ENCODE peak calls at places on chromosomes 2 and 18, in five cellular contexts. One of them, this sample, is unnamed.

GRCh38 chr2:58856100-58856499 is 615.0 kb upstream of the FANCL start:
- DNase-seq in mammary epithelial cell: no peak
- DNase-seq in HFF-Myc: no peak
- DNase-seq in heart left ventricle: no peak
- DNase-seq in endothelial cell: no peak
- DNase-seq in this sample: no peak

GRCh38 chr2:26970928-26971627 is 641 bp downstream of the MAPRE3 start:
- DNase-seq in mammary epithelial cell: peak
- DNase-seq in HFF-Myc: no peak
- DNase-seq in endothelial cell: no peak
- DNase-seq in heart left ventricle: no peak
- DNase-seq in this sample: peak

GRCh38 chr2:190765386-190766173 is 115.0 kb upstream of the GLS start:
- DNase-seq in HFF-Myc: peak
- DNase-seq in mammary epithelial cell: peak
- DNase-seq in endothelial cell: no peak
- DNase-seq in heart left ventricle: no peak
- DNase-seq in this sample: peak

GRCh38 chr2:112876971-112877361 is 34.0 kb upstream of the IL37 start:
- DNase-seq in HFF-Myc: no peak
- DNase-seq in heart left ventricle: no peak
- DNase-seq in endothelial cell: no peak
- DNase-seq in mammary epithelial cell: no peak
- DNase-seq in this sample: peak

GRCh38 chr2:211435331-211435730 is 878.9 kb downstream of the CPS1 start:
- DNase-seq in mammary epithelial cell: no peak
- DNase-seq in endothelial cell: no peak
- DNase-seq in heart left ventricle: no peak
- DNase-seq in HFF-Myc: no peak
- DNase-seq in this sample: no peak

GRCh38 chr2:176284451-176285049 is 15.3 kb downstream of the MTX2 start:
- DNase-seq in endothelial cell: no peak
- DNase-seq in heart left ventricle: no peak
- DNase-seq in mammary epithelial cell: no peak
- DNase-seq in HFF-Myc: no peak
- DNase-seq in this sample: peak

GRCh38 chr2:45883601-45884000 is 232.1 kb downstream of the PRKCE start:
- DNase-seq in endothelial cell: no peak
- DNase-seq in heart left ventricle: no peak
- DNase-seq in HFF-Myc: no peak
- DNase-seq in mammary epithelial cell: no peak
- DNase-seq in this sample: no peak

GRCh38 chr2:189014426-189015138 is 40.4 kb downstream of the COL3A1 start:
- DNase-seq in endothelial cell: no peak
- DNase-seq in HFF-Myc: peak
- DNase-seq in mammary epithelial cell: no peak
- DNase-seq in heart left ventricle: no peak
- DNase-seq in this sample: peak

GRCh38 chr2:106963893-106964292 is 77.9 kb upstream of the ST6GAL2 start:
- DNase-seq in mammary epithelial cell: no peak
- DNase-seq in endothelial cell: no peak
- DNase-seq in heart left ventricle: no peak
- DNase-seq in HFF-Myc: no peak
- DNase-seq in this sample: no peak

GRCh38 chr2:20617081-20617575 is 33.8 kb downstream of the HS1BP3 start:
- DNase-seq in heart left ventricle: peak
- DNase-seq in endothelial cell: no peak
- DNase-seq in HFF-Myc: no peak
- DNase-seq in mammary epithelial cell: no peak
- DNase-seq in this sample: no peak

GRCh38 chr18:653512-653911 is 3.9 kb upstream of the TYMS start:
- DNase-seq in heart left ventricle: no peak
- DNase-seq in endothelial cell: no peak
- DNase-seq in HFF-Myc: no peak
- DNase-seq in mammary epithelial cell: no peak
- DNase-seq in this sample: no peak

GRCh38 chr2:2872713-2873449 is 504.7 kb downstream of the EIPR1 start:
- DNase-seq in endothelial cell: no peak
- DNase-seq in mammary epithelial cell: no peak
- DNase-seq in heart left ventricle: no peak
- DNase-seq in HFF-Myc: no peak
- DNase-seq in this sample: no peak

GRCh38 chr2:234495801-234496441 is 960 bp downstream of the ARL4C start:
- DNase-seq in HFF-Myc: no peak
- DNase-seq in endothelial cell: peak
- DNase-seq in heart left ventricle: peak
- DNase-seq in mammary epithelial cell: no peak
- DNase-seq in this sample: peak

GRCh38 chr2:46893231-46893943 is 22.2 kb downstream of the MCFD2 start:
- DNase-seq in mammary epithelial cell: no peak
- DNase-seq in endothelial cell: no peak
- DNase-seq in HFF-Myc: no peak
- DNase-seq in heart left ventricle: no peak
- DNase-seq in this sample: no peak

GRCh38 chr2:173151671-173152398 is 76.2 kb downstream of the MAP3K20 start:
- DNase-seq in mammary epithelial cell: peak
- DNase-seq in heart left ventricle: no peak
- DNase-seq in HFF-Myc: no peak
- DNase-seq in endothelial cell: no peak
- DNase-seq in this sample: peak

GRCh38 chr2:71452565-71452964 is 796 bp upstream of the DYSF start:
- DNase-seq in endothelial cell: peak
- DNase-seq in heart left ventricle: no peak
- DNase-seq in mammary epithelial cell: peak
- DNase-seq in HFF-Myc: no peak
- DNase-seq in this sample: peak

GRCh38 chr2:144860421-144860820 is 340.5 kb upstream of the ZEB2 start:
- DNase-seq in endothelial cell: no peak
- DNase-seq in mammary epithelial cell: no peak
- DNase-seq in heart left ventricle: no peak
- DNase-seq in HFF-Myc: no peak
- DNase-seq in this sample: no peak

GRCh38 chr2:11480859-11481258 is 14.9 kb upstream of the E2F6 start:
- DNase-seq in mammary epithelial cell: no peak
- DNase-seq in endothelial cell: no peak
- DNase-seq in heart left ventricle: no peak
- DNase-seq in HFF-Myc: no peak
- DNase-seq in this sample: no peak

GRCh38 chr2:101900375-101900774 is 91.4 kb upstream of the IL1R2 start:
- DNase-seq in mammary epithelial cell: no peak
- DNase-seq in endothelial cell: no peak
- DNase-seq in heart left ventricle: no peak
- DNase-seq in HFF-Myc: no peak
- DNase-seq in this sample: no peak

GRCh38 chr2:13821255-13821880 is 811.1 kb upstream of the LRATD1 start:
- DNase-seq in heart left ventricle: no peak
- DNase-seq in HFF-Myc: no peak
- DNase-seq in mammary epithelial cell: peak
- DNase-seq in endothelial cell: no peak
- DNase-seq in this sample: peak

GRCh38 chr2:60364441-60364840 is 189.0 kb downstream of the BCL11A start:
- DNase-seq in mammary epithelial cell: no peak
- DNase-seq in endothelial cell: no peak
- DNase-seq in HFF-Myc: no peak
- DNase-seq in heart left ventricle: no peak
- DNase-seq in this sample: no peak

GRCh38 chr2:1738646-1739302 is 5.5 kb downstream of the PXDN start:
- DNase-seq in HFF-Myc: no peak
- DNase-seq in heart left ventricle: no peak
- DNase-seq in mammary epithelial cell: no peak
- DNase-seq in endothelial cell: no peak
- DNase-seq in this sample: no peak

GRCh38 chr2:153967248-153967973 is 95.7 kb downstream of the GALNT13 start:
- DNase-seq in endothelial cell: no peak
- DNase-seq in mammary epithelial cell: peak
- DNase-seq in heart left ventricle: no peak
- DNase-seq in HFF-Myc: no peak
- DNase-seq in this sample: no peak

GRCh38 chr2:174711206-174711605 is 53.1 kb downstream of the CHRNA1 start:
- DNase-seq in mammary epithelial cell: no peak
- DNase-seq in heart left ventricle: no peak
- DNase-seq in HFF-Myc: no peak
- DNase-seq in endothelial cell: no peak
- DNase-seq in this sample: peak

GRCh38 chr2:3387011-3387410 is 7.5 kb downstream of the TRAPPC12 start:
- DNase-seq in endothelial cell: no peak
- DNase-seq in mammary epithelial cell: no peak
- DNase-seq in heart left ventricle: no peak
- DNase-seq in HFF-Myc: no peak
- DNase-seq in this sample: no peak

GRCh38 chr2:10940607-10941006 is 28.9 kb downstream of the KCNF1 start:
- DNase-seq in heart left ventricle: no peak
- DNase-seq in endothelial cell: no peak
- DNase-seq in mammary epithelial cell: no peak
- DNase-seq in HFF-Myc: no peak
- DNase-seq in this sample: no peak

GRCh38 chr2:174663572-174663971 is 66.0 kb upstream of the WIPF1 start:
- DNase-seq in heart left ventricle: no peak
- DNase-seq in HFF-Myc: peak
- DNase-seq in mammary epithelial cell: no peak
- DNase-seq in endothelial cell: peak
- DNase-seq in this sample: peak

GRCh38 chr2:142112648-142113278 is 18.1 kb downstream of the LRP1B start:
- DNase-seq in endothelial cell: no peak
- DNase-seq in HFF-Myc: peak
- DNase-seq in heart left ventricle: no peak
- DNase-seq in mammary epithelial cell: peak
- DNase-seq in this sample: peak
- TF ChIP-seq CTCF in endothelial cell: peak
- TF ChIP-seq CTCF in HFF-Myc: peak
- TF ChIP-seq CTCF in heart left ventricle: no peak
- TF ChIP-seq CTCF in mammary epithelial cell: peak
- TF ChIP-seq CTCF in this sample: no peak

GRCh38 chr2:170396799-170397459 is 219.0 kb downstream of the MYO3B start:
- DNase-seq in mammary epithelial cell: no peak
- DNase-seq in heart left ventricle: no peak
- DNase-seq in endothelial cell: no peak
- DNase-seq in HFF-Myc: no peak
- DNase-seq in this sample: peak
- TF ChIP-seq CTCF in mammary epithelial cell: peak
- TF ChIP-seq CTCF in heart left ventricle: no peak
- TF ChIP-seq CTCF in endothelial cell: no peak
- TF ChIP-seq CTCF in HFF-Myc: no peak
- TF ChIP-seq CTCF in this sample: peak

DNA sequence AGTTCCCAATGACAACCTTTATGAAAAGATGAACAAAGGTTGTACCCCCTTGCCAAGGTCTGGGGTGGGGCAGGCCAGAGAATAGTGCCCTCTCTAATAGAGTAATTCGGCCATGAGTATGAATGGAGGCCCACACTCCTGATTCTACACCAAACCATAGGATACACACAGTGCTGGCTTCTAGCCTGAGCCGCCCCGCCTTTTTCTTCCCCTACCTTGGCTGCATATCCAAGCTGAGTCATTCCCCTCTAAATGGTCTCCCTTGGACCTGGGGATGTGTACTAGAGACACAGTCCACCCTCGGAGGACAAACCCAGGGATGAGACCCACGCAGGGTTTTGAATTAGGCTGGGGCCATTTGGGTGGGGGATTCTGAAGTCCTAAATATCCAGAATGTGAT is 107.2 kb upstream of the CAPN13 start:
- DNase-seq in mammary epithelial cell: peak
- DNase-seq in HFF-Myc: no peak
- DNase-seq in heart left ventricle: no peak
- DNase-seq in endothelial cell: no peak
- DNase-seq in this sample: no peak
- TF ChIP-seq CTCF in mammary epithelial cell: no peak
- TF ChIP-seq CTCF in HFF-Myc: no peak
- TF ChIP-seq CTCF in heart left ventricle: no peak
- TF ChIP-seq CTCF in endothelial cell: no peak
- TF ChIP-seq CTCF in this sample: no peak

GRCh38 chr2:128233790-128234395 is 84.8 kb downstream of the HS6ST1 start:
- DNase-seq in HFF-Myc: no peak
- DNase-seq in heart left ventricle: no peak
- DNase-seq in endothelial cell: no peak
- DNase-seq in mammary epithelial cell: no peak
- DNase-seq in this sample: no peak
- TF ChIP-seq CTCF in HFF-Myc: no peak
- TF ChIP-seq CTCF in heart left ventricle: no peak
- TF ChIP-seq CTCF in endothelial cell: no peak
- TF ChIP-seq CTCF in mammary epithelial cell: no peak
- TF ChIP-seq CTCF in this sample: no peak

DNA sequence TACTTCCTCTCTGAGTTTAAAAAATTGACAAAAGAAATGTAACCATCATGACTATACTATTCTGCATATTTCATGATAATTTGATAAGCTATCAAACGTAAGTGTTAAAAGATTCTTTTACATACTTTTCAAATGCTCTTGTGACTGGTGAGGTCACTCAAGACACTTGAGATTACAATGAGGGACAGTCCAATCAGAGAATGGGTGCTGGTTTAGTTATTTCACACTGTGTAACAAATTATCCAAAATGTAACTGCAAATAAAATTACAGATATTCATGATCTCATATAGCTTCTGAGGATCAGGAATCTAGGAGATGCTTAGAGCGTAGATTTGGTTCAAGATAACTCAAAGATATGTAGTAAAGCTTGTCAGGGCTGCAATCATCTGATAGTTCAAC is 4.4 kb upstream of the GTF2A1L start:
- DNase-seq in heart left ventricle: no peak
- DNase-seq in endothelial cell: no peak
- DNase-seq in HFF-Myc: no peak
- DNase-seq in mammary epithelial cell: no peak
- DNase-seq in this sample: no peak
- TF ChIP-seq CTCF in heart left ventricle: no peak
- TF ChIP-seq CTCF in endothelial cell: no peak
- TF ChIP-seq CTCF in HFF-Myc: no peak
- TF ChIP-seq CTCF in mammary epithelial cell: no peak
- TF ChIP-seq CTCF in this sample: no peak

GRCh38 chr2:179893616-179894015 is 32.2 kb upstream of the ZNF385B start:
- DNase-seq in heart left ventricle: no peak
- DNase-seq in endothelial cell: no peak
- DNase-seq in mammary epithelial cell: no peak
- DNase-seq in HFF-Myc: no peak
- DNase-seq in this sample: no peak

GRCh38 chr2:179900655-179901054 is 39.2 kb upstream of the ZNF385B start:
- DNase-seq in mammary epithelial cell: no peak
- DNase-seq in heart left ventricle: no peak
- DNase-seq in endothelial cell: no peak
- DNase-seq in HFF-Myc: peak
- DNase-seq in this sample: no peak

GRCh38 chr2:179899666-179900065 is 38.3 kb upstream of the ZNF385B start:
- DNase-seq in endothelial cell: no peak
- DNase-seq in mammary epithelial cell: no peak
- DNase-seq in HFF-Myc: no peak
- DNase-seq in heart left ventricle: no peak
- DNase-seq in this sample: no peak

DNA sequence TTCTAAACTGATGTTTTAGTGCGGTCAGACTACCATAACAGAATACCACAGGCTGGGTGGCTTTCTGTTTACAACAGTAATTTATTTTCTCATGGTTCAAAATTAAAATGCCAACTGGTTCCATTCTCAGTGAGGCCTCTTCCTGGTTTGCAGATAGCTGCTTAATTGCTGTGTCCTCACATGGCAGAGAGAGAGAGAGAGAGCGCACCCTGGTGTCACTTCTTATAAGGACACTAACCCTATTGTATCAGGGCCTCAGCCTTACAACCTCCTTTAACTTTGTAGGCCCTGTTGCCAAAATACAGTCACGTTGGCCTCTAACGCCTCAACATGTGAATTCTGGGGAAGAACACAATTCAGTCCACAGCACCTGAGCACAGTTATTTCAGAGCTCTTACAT is 37.5 kb upstream of the ZNF385B start:
- DNase-seq in endothelial cell: peak
- DNase-seq in HFF-Myc: peak
- DNase-seq in heart left ventricle: no peak
- DNase-seq in mammary epithelial cell: peak
- DNase-seq in this sample: peak
- TF ChIP-seq CTCF in endothelial cell: peak
- TF ChIP-seq CTCF in HFF-Myc: peak
- TF ChIP-seq CTCF in heart left ventricle: no peak
- TF ChIP-seq CTCF in mammary epithelial cell: peak
- TF ChIP-seq CTCF in this sample: peak

This sample was measured in fibroblast of the aortic adventitia.